ENCODE peak calls at places on chromosome 10, in six cellular contexts. L is iris pigment epithelial cell, G is neural crest cell, N is Calu3, C is HL-60, O is lung microvascular endothelial cell. M is an unnamed sample.

GRCh38 chr10:100728928-100729876 is 16.2 kb upstream of the PAX2 start:
- DNase-seq in L (peak), O (peak), C (peak), G (no peak), N (peak), M (no peak)

GRCh38 chr10:48819806-48820205 is 119.8 kb downstream of the LRRC18 start:
- DNase-seq in O (no peak), C (no peak), N (no peak), G (no peak), L (no peak), M (no peak)

GRCh38 chr10:80684217-80684616 is 146.5 kb downstream of the SH2D4B start:
- DNase-seq in O (peak), C (no peak), L (peak), G (no peak), N (peak), M (no peak)

GRCh38 chr10:125016611-125017202 is 74.8 kb downstream of the ZRANB1 start:
- DNase-seq in N (no peak), O (peak), L (no peak), C (no peak), G (no peak), M (no peak)

GRCh38 chr10:69629897-69630650 is at the start of gene FAM241B:
- DNase-seq in O (peak), N (peak), G (peak), C (no peak), L (peak), M (no peak)

GRCh38 chr10:16505168-16505567 is 16.5 kb downstream of the C1QL3 start:
- DNase-seq in O (no peak), L (peak), C (no peak), G (no peak), N (no peak), M (no peak)

GRCh38 chr10:35386594-35387174 is 50.4 kb downstream of the CCNY start:
- DNase-seq in G (no peak), N (peak), C (no peak), O (peak), L (peak), M (no peak)

GRCh38 chr10:52331759-52332364 is 17.8 kb downstream of the DKK1 start:
- DNase-seq in C (no peak), N (no peak), O (no peak), G (no peak), L (no peak), M (no peak)

GRCh38 chr10:30977385-30977784 is 54.3 kb downstream of the ZNF438 start:
- DNase-seq in G (no peak), L (no peak), C (no peak), N (no peak), O (no peak), M (no peak)

M was measured in GM12878.